ENCODE peak calls at places on chromosomes 3 and 15, in six cellular contexts. G is fibroblast of lung, Y is left lung, R is heart left ventricle, P is astrocyte, I is lower lobe of right lung. V is an unnamed sample.

GRCh38 chr15:76998661-76999285 is 3.8 kb downstream of the PSTPIP1 start:
- DNase-seq in G (no peak), R (no peak), Y (no peak), I (no peak), P (no peak), V (no peak)

GRCh38 chr3:95750097-95750496 is 1064.3 kb upstream of the EPHA6 start:
- DNase-seq in Y (no peak), R (no peak), P (no peak), G (no peak), I (no peak), V (no peak)

GRCh38 chr3:183353421-183353820 is 75.0 kb downstream of the MCF2L2 start:
- DNase-seq in R (no peak), P (no peak), G (no peak), Y (no peak), I (no peak), V (no peak)

GRCh38 chr3:7194081-7194835 is 333.3 kb downstream of the GRM7 start:
- DNase-seq in Y (no peak), G (no peak), R (no peak), I (no peak), P (no peak), V (no peak)

GRCh38 chr15:81504170-81504905 is 130.3 kb upstream of the TMC3 start:
- DNase-seq in P (peak; percentile 80), I (no peak), G (peak; percentile 83), Y (no peak), R (no peak), V (no peak)

GRCh38 chr15:66865622-66866611 is 163.9 kb downstream of the SMAD6 start:
- DNase-seq in P (no peak), I (peak; percentile 70), G (no peak), R (no peak), Y (peak; percentile 80), V (peak; percentile 55)

GRCh38 chr3:113844622-113845222 is 6.1 kb downstream of the GRAMD1C start:
- DNase-seq in G (peak; percentile 34), I (no peak), P (peak; percentile 23), Y (no peak), R (no peak), V (no peak)

GRCh38 chr3:58180940-58181587 is 29.7 kb downstream of the DNASE1L3 start:
- DNase-seq in Y (no peak), R (no peak), P (no peak), I (no peak), G (no peak), V (no peak)

GRCh38 chr15:39430389-39430788 is 150.5 kb upstream of the THBS1 start:
- DNase-seq in P (no peak), Y (no peak), R (peak; percentile 41), G (no peak), I (no peak), V (no peak)

GRCh38 chr15:89998141-89998661 is 2.9 kb upstream of the ZNF710 start:
- DNase-seq in Y (no peak), I (no peak), P (peak; percentile 51), R (no peak), G (peak; percentile 63), V (no peak)

GRCh38 chr3:131217296-131217741 is 164.3 kb upstream of the NUDT16 start:
- DNase-seq in R (peak; percentile 29), P (no peak), G (no peak), Y (no peak), I (no peak), V (no peak)

GRCh38 chr15:90810354-90810753 is 58.0 kb upstream of the FURIN start:
- DNase-seq in G (no peak), P (no peak), I (no peak), Y (no peak), R (no peak), V (no peak)

GRCh38 chr15:77457619-77458265 is 37.1 kb downstream of the HMG20A start:
- DNase-seq in G (peak; percentile 75), P (peak; percentile 71), R (no peak), Y (no peak), I (no peak), V (no peak)

GRCh38 chr3:112734718-112735350 is 93.9 kb upstream of the CCDC80 start:
- DNase-seq in P (peak; percentile 45), G (peak; percentile 65), I (no peak), R (peak; percentile 49), Y (no peak), V (peak; percentile 28)

GRCh38 chr3:127760361-127760760 is 62.0 kb downstream of the MGLL start:
- DNase-seq in Y (no peak), R (peak; percentile 71), P (no peak), G (no peak), I (no peak), V (no peak)

GRCh38 chr3:44175070-44175469 is 66.6 kb upstream of the TOPAZ1 start:
- DNase-seq in I (no peak), P (no peak), G (no peak), Y (no peak), R (no peak), V (no peak)

GRCh38 chr15:49742381-49742780 is 121.5 kb downstream of the DTWD1 start:
- DNase-seq in P (no peak), I (no peak), R (peak; percentile 27), G (no peak), Y (no peak), V (no peak)

GRCh38 chr15:76575177-76576078 is 238.9 kb downstream of the ISL2 start:
- DNase-seq in Y (no peak), R (no peak), P (peak; percentile 39), I (no peak), G (peak; percentile 45), V (peak; percentile 84)

GRCh38 chr3:4351164-4351855 is 48.1 kb downstream of the SETMAR start:
- DNase-seq in P (peak; percentile 65), Y (no peak), R (no peak), I (no peak), G (peak; percentile 68), V (no peak)

GRCh38 chr3:50493086-50493485 is 10.3 kb downstream of the CACNA2D2 start:
- DNase-seq in R (no peak), I (no peak), P (no peak), G (no peak), Y (no peak), V (no peak)

GRCh38 chr15:38524156-38524555 is 40.5 kb downstream of the RASGRP1 start:
- DNase-seq in P (no peak), Y (no peak), I (no peak), G (peak; percentile 20), R (no peak), V (no peak)

GRCh38 chr3:123658118-123658859 is 73.4 kb upstream of the HACD2 start:
- DNase-seq in G (peak; percentile 93), P (peak; percentile 91), I (peak; percentile 63), R (peak; percentile 77), Y (no peak), V (no peak)

GRCh38 chr15:24823473-24823872 is 131.3 kb upstream of the SNRPN start:
- DNase-seq in I (no peak), Y (no peak), P (no peak), R (peak; percentile 71), G (no peak), V (no peak)

GRCh38 chr15:31457161-31457560 is 130.5 kb downstream of the KLF13 start:
- DNase-seq in R (no peak), Y (no peak), I (no peak), G (no peak), P (no peak), V (no peak)

GRCh38 chr3:16247282-16248058 is 17.3 kb downstream of the DPH3 start:
- DNase-seq in G (peak; percentile 72), Y (peak; percentile 84), P (peak; percentile 53), R (peak; percentile 82), I (peak; percentile 83), V (no peak)

GRCh38 chr15:80573614-80574013 is 121.5 kb upstream of the ABHD17C start:
- DNase-seq in I (no peak), R (no peak), Y (no peak), G (no peak), P (no peak), V (no peak)

GRCh38 chr15:38002883-38003477 is 68.5 kb downstream of the TMCO5A start:
- DNase-seq in Y (no peak), R (peak; percentile 50), I (peak; percentile 74), P (peak; percentile 60), G (peak; percentile 74), V (peak; percentile 20)

GRCh38 chr3:184741798-184742675 is 30.2 kb upstream of the MAGEF1 start:
- DNase-seq in G (no peak), I (no peak), P (no peak), Y (no peak), R (no peak), V (no peak)

GRCh38 chr3:103712320-103713008 is 1277.6 kb downstream of the ZPLD1 start:
- DNase-seq in Y (no peak), P (peak; percentile 59), G (peak; percentile 68), R (no peak), I (no peak), V (no peak)

DNA sequence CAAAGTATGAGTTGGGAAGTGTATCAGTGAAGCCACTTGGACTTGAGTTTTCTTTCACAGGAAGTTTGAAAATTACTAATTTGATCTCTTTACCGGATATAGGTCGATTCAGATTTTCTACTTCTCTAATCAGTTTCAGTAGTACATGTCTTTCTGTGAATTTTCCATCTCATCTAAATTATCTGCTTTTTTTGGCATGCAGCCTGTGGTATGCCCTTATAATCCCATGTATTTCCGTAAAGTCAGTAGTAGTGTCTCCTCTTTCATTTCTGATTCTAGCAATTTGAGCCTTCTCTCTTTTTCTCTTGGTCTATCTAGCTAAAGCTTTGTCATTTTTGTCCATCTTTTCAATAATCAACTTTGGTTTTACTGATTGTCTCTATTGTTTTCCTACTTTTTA is 168.4 kb upstream of the UBE2E1 start:
- DNase-seq in G (no peak), P (no peak), I (no peak), R (no peak), Y (no peak), V (no peak)
- TF ChIP-seq CTCF in G (no peak), P (no peak), I (no peak), R (no peak), Y (no peak), V (no peak)

GRCh38 chr15:42139596-42139995 is 16.8 kb downstream of the PLA2G4F start:
- DNase-seq in R (no peak), I (no peak), P (no peak), Y (no peak), G (no peak), V (no peak)
- H3K27me3 ChIP-seq in R (no peaks in the 10 kb centered on the region), I (no peaks in the 10 kb centered on the region), P (peaks cover 18% of the 10 kb centered on the region), Y (no peaks in the 10 kb centered on the region), G (peaks cover 18% of the 10 kb centered on the region), V (no peaks in the 10 kb centered on the region)

DNA sequence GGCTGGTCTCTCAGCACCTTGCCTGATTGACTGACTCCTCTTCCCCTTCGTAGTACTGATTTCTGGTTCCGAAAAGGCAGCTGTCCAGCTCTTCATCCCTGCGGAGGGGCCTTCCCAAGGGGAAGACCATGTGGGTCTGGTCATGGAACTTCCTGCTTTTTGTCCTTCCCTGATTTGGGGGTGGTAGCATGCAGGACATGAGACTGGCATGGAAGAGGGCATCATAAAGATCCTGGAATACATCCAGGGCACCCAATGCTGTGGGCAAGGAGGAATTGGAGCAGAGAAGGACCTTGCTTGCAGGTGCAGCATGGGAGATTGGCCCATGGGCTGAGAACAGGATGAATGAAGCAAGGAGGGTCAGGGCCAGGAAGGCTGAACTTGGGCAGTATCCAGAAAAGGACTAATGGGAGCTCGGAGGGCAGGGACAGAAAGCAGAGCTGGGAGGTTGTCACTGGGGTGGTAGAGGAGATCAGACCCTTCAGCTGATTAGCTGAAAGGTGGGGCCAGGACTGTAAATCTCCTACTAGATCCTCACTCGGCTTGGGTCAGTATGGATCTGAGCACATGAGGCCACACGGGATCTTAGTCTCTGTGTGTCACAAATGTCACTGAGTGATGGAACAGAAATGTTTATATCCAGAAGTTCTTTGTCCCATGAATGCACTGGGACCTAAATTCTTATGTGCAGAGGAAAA is 59.5 kb downstream of the AMOTL2 start:
- DNase-seq in R (no peak), Y (no peak), P (no peak), G (no peak), I (no peak), V (no peak)
- H3K4me3 ChIP-seq in R (no peak overlapping the region), Y (no peak overlapping the region), P (no peak overlapping the region), G (peak overlapping the region; percentile 5), I (peak overlapping the region; percentile 57), V (no peak overlapping the region)

GRCh38 chr3:62863648-62864047 is 11.6 kb downstream of the CADPS start:
- DNase-seq in R (no peak), I (no peak), G (no peak), P (no peak), Y (no peak), V (no peak)
- TF ChIP-seq CTCF in R (no peak), I (no peak), G (no peak), P (no peak), Y (no peak), V (no peak)